ENCODE peak calls at places on chromosomes 13 and 19, in nine cellular contexts. A is transverse colon, F is lower leg skin, Y is HFFc6, H is nephron progenitor cell, L is A549, T is upper lobe of right lung, E is psoas muscle, K is neural crest cell. O is an unnamed sample.

GRCh38 chr19:49520705-49521319 is 7.0 kb upstream of the RCN3 start:
- DNase-seq in A (no peak), F (peak; percentile 35), Y (no peak), H (no peak), L (no peak), T (no peak), E (peak; percentile 63), K (no peak), O (no peak)

GRCh38 chr13:32445461-32445860 is 17.5 kb upstream of the N4BP2L1 start:
- DNase-seq in A (no peak), F (no peak), Y (no peak), H (no peak), L (no peak), T (no peak), E (no peak), K (no peak), O (no peak)

GRCh38 chr19:45467115-45467455 is 711 bp upstream of the FOSB start:
- DNase-seq in A (no peak), F (no peak), Y (no peak), H (no peak), L (no peak), T (no peak), E (no peak), K (no peak), O (no peak)

GRCh38 chr13:44132710-44133109 is 240.9 kb upstream of the SERP2 start:
- DNase-seq in A (peak; percentile 21), F (peak; percentile 34), Y (peak; percentile 36), H (no peak), L (no peak), T (peak; percentile 87), E (peak; percentile 85), K (no peak), O (peak; percentile 68)

GRCh38 chr19:17404015-17404414 is 1.4 kb downstream of the BST2 start:
- DNase-seq in A (no peak), F (no peak), Y (no peak), H (no peak), L (no peak), T (no peak), E (no peak), K (no peak), O (no peak)

GRCh38 chr19:6326815-6327214 is 6.6 kb downstream of the ACER1 start:
- DNase-seq in A (no peak), F (no peak), Y (no peak), H (no peak), L (no peak), T (no peak), E (no peak), K (no peak), O (no peak)

GRCh38 chr13:59880468-59880867 is 283.3 kb downstream of the DIAPH3 start:
- DNase-seq in A (no peak), F (no peak), Y (peak; percentile 7), H (no peak), L (no peak), T (no peak), E (no peak), K (no peak), O (no peak)

GRCh38 chr19:49771674-49772139 is 4.9 kb downstream of the AP2A1 start:
- DNase-seq in A (peak; percentile 45), F (no peak), Y (no peak), H (no peak), L (no peak), T (no peak), E (no peak), K (no peak), O (no peak)

GRCh38 chr13:97068146-97068545 is 73.9 kb upstream of the OXGR1 start:
- DNase-seq in A (no peak), F (no peak), Y (no peak), H (no peak), L (no peak), T (no peak), E (no peak), K (no peak), O (no peak)

GRCh38 chr13:97068964-97069815 is 74.9 kb upstream of the OXGR1 start:
- DNase-seq in A (no peak), F (no peak), Y (no peak), H (no peak), L (no peak), T (no peak), E (no peak), K (no peak), O (no peak)

GRCh38 chr13:97072297-97072696 is 78.0 kb upstream of the OXGR1 start:
- DNase-seq in A (no peak), F (no peak), Y (no peak), H (no peak), L (no peak), T (no peak), E (no peak), K (no peak), O (no peak)

DNA sequence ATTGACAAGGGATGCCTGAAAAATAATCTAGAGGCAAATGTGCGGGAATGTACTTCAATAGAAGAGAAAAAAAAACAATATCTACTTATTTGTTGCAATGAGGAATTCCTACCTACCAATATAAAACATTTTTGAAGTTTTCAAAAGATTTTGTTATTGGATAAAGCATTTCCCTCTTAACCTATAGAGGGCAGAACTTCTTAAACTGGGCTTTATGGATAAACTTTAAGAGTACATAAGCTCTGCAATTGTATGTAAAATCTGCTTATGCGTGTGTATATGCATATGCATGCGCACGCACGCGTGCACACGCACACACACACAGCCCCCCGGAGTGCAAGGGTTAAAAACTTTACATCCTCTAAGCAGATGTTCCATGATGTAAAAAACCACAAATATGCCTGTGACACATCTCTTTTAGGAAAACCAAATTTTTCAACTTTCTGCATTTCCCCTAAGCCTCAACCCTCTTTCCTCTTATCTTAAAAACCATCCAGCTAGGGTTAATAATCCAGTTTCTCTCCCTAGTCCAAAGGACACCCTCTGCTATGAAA is 73.1 kb upstream of the OXGR1 start:
- DNase-seq in A (no peak), F (no peak), Y (no peak), H (no peak), L (no peak), T (no peak), E (no peak), K (no peak), O (no peak)
- TF ChIP-seq CTCF in A (no peak), F (no peak), Y (peak; percentile 54), H (no peak), L (no peak), T (no peak), E (no peak), K (no peak), O (no peak)

GRCh38 chr19:13028027-13028426 is 32.8 kb downstream of the NFIX start:
- DNase-seq in A (no peak), F (no peak), Y (no peak), H (no peak), L (no peak), T (no peak), E (no peak), K (no peak), O (no peak)

GRCh38 chr19:13027031-13027430 is 31.8 kb downstream of the NFIX start:
- DNase-seq in A (no peak), F (no peak), Y (no peak), H (no peak), L (no peak), T (no peak), E (no peak), K (no peak), O (no peak)

GRCh38 chr19:13027557-13027956 is 32.3 kb downstream of the NFIX start:
- DNase-seq in A (no peak), F (no peak), Y (no peak), H (no peak), L (no peak), T (no peak), E (no peak), K (no peak), O (no peak)

GRCh38 chr19:13029893-13030292 is 34.6 kb downstream of the NFIX start:
- DNase-seq in A (peak; percentile 64), F (no peak), Y (no peak), H (no peak), L (no peak), T (no peak), E (peak; percentile 76), K (no peak), O (no peak)

DNA sequence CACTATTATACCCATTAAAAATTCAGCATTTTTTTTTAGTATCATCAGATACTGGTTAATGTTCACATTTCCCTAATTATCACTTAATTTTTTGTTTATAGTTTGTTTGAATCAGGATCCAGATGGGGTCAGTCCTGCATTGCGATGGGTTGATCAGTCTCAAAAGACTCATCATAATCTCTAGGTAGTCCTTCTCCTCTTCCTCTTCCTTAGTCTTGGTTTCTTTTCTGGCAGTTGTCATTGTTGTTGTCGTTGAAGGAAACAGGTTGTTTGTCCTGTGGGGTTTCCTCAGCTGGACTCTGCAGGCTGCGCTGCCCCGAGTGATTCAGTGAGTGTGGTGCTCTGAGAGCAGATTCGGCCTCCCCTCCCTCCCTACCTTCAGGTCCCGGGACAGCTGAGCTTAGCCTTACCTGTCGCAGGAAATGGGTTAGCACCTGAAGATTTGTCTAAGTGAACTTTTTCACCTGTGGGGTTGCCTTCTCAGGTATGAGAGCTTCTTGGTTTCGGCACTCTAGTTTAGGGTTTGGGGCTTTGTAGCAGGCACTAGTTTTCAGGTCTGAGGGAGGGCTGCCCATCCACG is 34.1 kb downstream of the NFIX start:
- DNase-seq in A (no peak), F (no peak), Y (no peak), H (no peak), L (no peak), T (no peak), E (no peak), K (no peak), O (no peak)
- TF ChIP-seq CTCF in A (no peak), F (no peak), Y (no peak), H (no peak), L (no peak), T (no peak), E (no peak), K (no peak), O (no peak)

GRCh38 chr13:47588676-47589075 is 412.4 kb downstream of the SUCLA2 start:
- DNase-seq in A (no peak), F (no peak), Y (no peak), H (no peak), L (no peak), T (no peak), E (no peak), K (no peak), O (no peak)
- TF ChIP-seq CTCF in A (no peak), F (no peak), Y (peak; percentile 44), H (peak; percentile 5), L (no peak), T (no peak), E (peak; percentile 10), K (no peak), O (peak; percentile 13)

DNA sequence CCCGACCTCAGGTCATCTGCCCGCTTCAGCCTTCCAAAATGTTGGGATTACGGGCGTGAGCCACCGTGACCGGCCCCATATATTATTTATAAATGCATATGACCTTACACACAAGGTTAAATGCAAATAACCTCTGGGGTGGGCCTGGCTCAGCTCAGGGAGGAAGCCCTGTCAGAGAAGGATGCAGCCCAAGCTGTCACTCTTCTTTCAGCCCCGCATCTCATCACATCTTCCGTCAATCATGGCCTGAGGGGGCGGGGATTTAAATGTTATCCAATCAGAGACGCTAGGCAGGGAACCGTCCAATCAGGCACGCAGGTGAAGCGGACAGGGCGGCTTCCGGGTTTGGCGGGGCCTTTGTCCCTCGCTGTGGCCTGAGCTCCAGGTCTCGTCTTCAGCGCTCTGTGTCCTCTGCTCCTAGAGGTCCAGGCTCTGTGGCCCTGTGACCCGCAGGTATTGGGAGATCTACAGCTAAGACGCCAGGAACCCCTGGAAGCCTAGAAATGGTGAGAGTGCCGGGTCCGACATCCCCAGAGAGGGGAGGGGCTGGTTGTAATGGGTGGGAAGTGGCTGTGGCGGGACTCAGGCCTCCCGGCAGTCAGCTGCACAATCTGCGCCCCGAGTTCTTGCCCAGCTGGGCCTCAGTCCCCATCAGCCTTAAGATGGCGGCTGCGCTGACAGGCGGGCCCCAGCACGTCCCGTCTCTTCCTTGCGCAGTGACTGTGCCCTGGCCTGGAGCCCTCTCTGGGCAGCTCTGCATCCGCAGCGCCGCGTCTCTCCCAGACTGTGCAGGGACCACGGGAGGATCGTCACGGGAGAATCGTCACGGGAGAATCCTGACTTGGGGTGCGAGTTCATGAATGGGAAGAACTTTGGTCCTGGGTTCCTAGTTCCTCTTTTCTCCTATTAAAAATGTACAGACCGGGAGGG is at the start of gene ZNF430:
- DNase-seq in A (peak; percentile 95), F (peak; percentile 97), Y (peak; percentile 87), H (peak; percentile 90), L (peak; percentile 94), T (peak; percentile 94), E (peak; percentile 93), K (peak; percentile 91), O (peak; percentile 95)
- TF ChIP-seq CTCF in A (no peak), F (no peak), Y (no peak), H (no peak), L (no peak), T (no peak), E (no peak), K (no peak), O (no peak)

O was measured in CD14-positive monocyte.